ENCODE peak calls at places on chromosomes 2 and 18, in five cellular contexts. D is HuH-7, X is PC-3, Q is Daoy, I is colonic mucosa. J is an unnamed sample.

GRCh38 chr2:235639387-235639786 is 145.5 kb downstream of the AGAP1 start:
- DNase-seq in X (no peak), I (peak), D (no peak), Q (peak), J (peak)

GRCh38 chr2:53131416-53131815 is 636.2 kb upstream of the CHAC2 start:
- DNase-seq in I (no peak), D (no peak), X (peak), Q (peak), J (no peak)

GRCh38 chr2:5195636-5196035 is 496.5 kb upstream of the SOX11 start:
- DNase-seq in Q (no peak), D (no peak), I (no peak), X (peak), J (no peak)

GRCh38 chr2:121740973-121741372 is 4.3 kb upstream of the NIFK start:
- DNase-seq in I (no peak), X (no peak), D (no peak), Q (no peak), J (no peak)

GRCh38 chr2:15752552-15753232 is 161.0 kb downstream of the DDX1 start:
- DNase-seq in X (no peak), I (no peak), D (peak), Q (no peak), J (no peak)

GRCh38 chr2:158740591-158740990 is 54.5 kb upstream of the DAPL1 start:
- DNase-seq in X (peak), Q (peak), I (no peak), D (no peak), J (peak)

GRCh38 chr2:121650554-121650930 is 1.3 kb upstream of the CLASP1 start:
- DNase-seq in Q (peak), D (peak), I (peak), X (no peak), J (peak)

GRCh38 chr2:42810971-42811865 is 18.8 kb upstream of the HAAO start:
- DNase-seq in Q (peak), I (peak), X (no peak), D (peak), J (peak)

GRCh38 chr2:96537734-96538486 is 1.4 kb downstream of the ARID5A start:
- DNase-seq in D (no peak), I (no peak), X (no peak), Q (no peak), J (peak)

GRCh38 chr2:240024766-240025165 is 376 bp downstream of the NDUFA10 start:
- DNase-seq in Q (peak), X (no peak), D (peak), I (no peak), J (peak)

GRCh38 chr2:176679306-176679705 is 410.1 kb downstream of the MTX2 start:
- DNase-seq in Q (no peak), D (no peak), X (no peak), I (no peak), J (no peak)

GRCh38 chr2:108968619-108969018 is 20.4 kb downstream of the EDAR start:
- DNase-seq in D (peak), I (peak), Q (peak), X (peak), J (peak)

GRCh38 chr18:67359868-67360838 is 156.4 kb downstream of the DSEL start:
- DNase-seq in I (no peak), D (no peak), X (peak), Q (peak), J (peak)

GRCh38 chr2:98016908-98017700 is 21.4 kb upstream of the TMEM131 start:
- DNase-seq in D (no peak), I (peak), Q (no peak), X (peak), J (no peak)

GRCh38 chr2:20930928-20931327 is 108.0 kb upstream of the LDAH start:
- DNase-seq in D (no peak), Q (peak), I (no peak), X (no peak), J (no peak)

GRCh38 chr2:236527198-236527640 is 42.4 kb upstream of the ACKR3 start:
- DNase-seq in D (no peak), X (no peak), Q (no peak), I (no peak), J (no peak)

J was measured in dermis blood vessel endothelial cell.